ENCODE peak calls at places on chromosomes 16 and 17, in nine cellular contexts. H is progenitor cell of endocrine pancreas; X is NCI-H460; K is RWPE1; N is RKO; D is fibroblast of gingiva; U is ELR; B is CD8-positive, alpha-beta memory T cell; Z is PC-9. A is an unnamed sample.

GRCh38 chr17:81245024-81245664 is 6.0 kb downstream of the NDUFAF8 start:
- DNase-seq in H (no peak), X (no peak), K (no peak), N (no peak), D (no peak), U (peak), B (no peak), Z (no peak), A (no peak)

GRCh38 chr16:13070268-13070667 is 168.9 kb downstream of the SHISA9 start:
- DNase-seq in H (no peak), X (no peak), K (no peak), N (no peak), D (no peak), U (no peak), B (no peak), Z (no peak), A (peak)

GRCh38 chr17:9022553-9023388 is 1.5 kb downstream of the NTN1 start:
- DNase-seq in H (peak), X (no peak), K (no peak), N (no peak), D (no peak), U (no peak), B (no peak), Z (no peak), A (peak)

GRCh38 chr17:46152423-46152822 is 40.8 kb downstream of the KANSL1 start:
- DNase-seq in H (no peak), X (no peak), K (no peak), N (no peak), D (no peak), U (no peak), B (no peak), Z (no peak), A (no peak)

GRCh38 chr17:68238894-68239293 is 8.9 kb upstream of the AMZ2 start:
- DNase-seq in H (no peak), X (no peak), K (no peak), N (no peak), D (no peak), U (no peak), B (no peak), Z (no peak), A (no peak)

GRCh38 chr17:6753006-6753445 is 2.8 kb upstream of the XAF1 start:
- DNase-seq in H (no peak), X (no peak), K (no peak), N (no peak), D (peak), U (peak), B (peak), Z (no peak), A (peak)

GRCh38 chr17:77235370-77236080 is 94.8 kb downstream of the SEC14L1 start:
- DNase-seq in H (no peak), X (no peak), K (no peak), N (no peak), D (peak), U (peak), B (no peak), Z (no peak), A (no peak)

GRCh38 chr16:69732101-69732500 is 5.7 kb upstream of the NQO1 start:
- DNase-seq in H (no peak), X (no peak), K (no peak), N (no peak), D (no peak), U (no peak), B (no peak), Z (no peak), A (no peak)

GRCh38 chr16:56990407-56991286 is 1.3 kb downstream of the NLRC5 start:
- DNase-seq in H (no peak), X (no peak), K (no peak), N (no peak), D (no peak), U (no peak), B (no peak), Z (no peak), A (no peak)

GRCh38 chr16:30407794-30408534 is 558 bp downstream of the ZNF771 start:
- DNase-seq in H (no peak), X (no peak), K (no peak), N (peak), D (no peak), U (peak), B (no peak), Z (peak), A (no peak)

GRCh38 chr17:1976000-1976682 is 49.0 kb downstream of the RTN4RL1 start:
- DNase-seq in H (no peak), X (no peak), K (no peak), N (no peak), D (no peak), U (no peak), B (no peak), Z (no peak), A (no peak)

GRCh38 chr16:51374346-51374745 is 223.3 kb upstream of the SALL1 start:
- DNase-seq in H (no peak), X (no peak), K (peak), N (peak), D (peak), U (peak), B (no peak), Z (no peak), A (no peak)

GRCh38 chr17:76862079-76862478 is 6.1 kb upstream of the MGAT5B start:
- DNase-seq in H (no peak), X (no peak), K (no peak), N (no peak), D (no peak), U (no peak), B (no peak), Z (no peak), A (no peak)

GRCh38 chr17:74444406-74444805 is 12.5 kb downstream of the GPRC5C start:
- DNase-seq in H (no peak), X (no peak), K (no peak), N (no peak), D (no peak), U (no peak), B (no peak), Z (no peak), A (no peak)

GRCh38 chr17:57048096-57048495 is 37.0 kb upstream of the AKAP1 start:
- DNase-seq in H (no peak), X (no peak), K (no peak), N (no peak), D (no peak), U (no peak), B (no peak), Z (no peak), A (no peak)

A was measured in WTC11.